ENCODE peak calls at places on chromosomes 1 and 21, in six cellular contexts. One of them, this sample, is unnamed.

GRCh38 chr1:55065649-55066048 is 26.3 kb downstream of the PCSK9 start:
- DNase-seq in ovary: no peak
- DNase-seq in heart left ventricle: no peak
- DNase-seq in transverse colon: no peak
- DNase-seq in uterus: no peak
- DNase-seq in A549: no peak
- DNase-seq in this sample: no peak

GRCh38 chr1:176795929-176796328 is 333.0 kb downstream of the PAPPA2 start:
- DNase-seq in ovary: no peak
- DNase-seq in heart left ventricle: no peak
- DNase-seq in transverse colon: no peak
- DNase-seq in uterus: no peak
- DNase-seq in A549: no peak
- DNase-seq in this sample: peak

GRCh38 chr1:110281363-110282290 is 57.5 kb upstream of the RBM15 start:
- DNase-seq in ovary: no peak
- DNase-seq in heart left ventricle: no peak
- DNase-seq in transverse colon: no peak
- DNase-seq in uterus: no peak
- DNase-seq in A549: no peak
- DNase-seq in this sample: no peak

GRCh38 chr1:84048820-84049219 is 49.9 kb upstream of the TTLL7 start:
- DNase-seq in ovary: no peak
- DNase-seq in heart left ventricle: no peak
- DNase-seq in transverse colon: no peak
- DNase-seq in uterus: no peak
- DNase-seq in A549: no peak
- DNase-seq in this sample: no peak

GRCh38 chr21:43762303-43763128 is 13.6 kb downstream of the CSTB start:
- DNase-seq in ovary: no peak
- DNase-seq in heart left ventricle: no peak
- DNase-seq in transverse colon: no peak
- DNase-seq in uterus: no peak
- DNase-seq in A549: no peak
- DNase-seq in this sample: no peak

GRCh38 chr1:91792393-91793032 is 93.4 kb downstream of the TGFBR3 start:
- DNase-seq in ovary: no peak
- DNase-seq in heart left ventricle: no peak
- DNase-seq in transverse colon: no peak
- DNase-seq in uterus: no peak
- DNase-seq in A549: no peak
- DNase-seq in this sample: peak

GRCh38 chr1:21384620-21385019 is 55.3 kb upstream of the NBPF3 start:
- DNase-seq in ovary: no peak
- DNase-seq in heart left ventricle: no peak
- DNase-seq in transverse colon: no peak
- DNase-seq in uterus: no peak
- DNase-seq in A549: no peak
- DNase-seq in this sample: no peak

GRCh38 chr1:6961905-6962304 is 176.7 kb downstream of the CAMTA1 start:
- DNase-seq in ovary: no peak
- DNase-seq in heart left ventricle: no peak
- DNase-seq in transverse colon: no peak
- DNase-seq in uterus: no peak
- DNase-seq in A549: no peak
- DNase-seq in this sample: no peak

GRCh38 chr1:91026777-91027176 is 4.9 kb upstream of the ZNF644 start:
- DNase-seq in ovary: no peak
- DNase-seq in heart left ventricle: no peak
- DNase-seq in transverse colon: no peak
- DNase-seq in uterus: no peak
- DNase-seq in A549: peak
- DNase-seq in this sample: no peak

GRCh38 chr1:11026903-11027302 is 14.4 kb downstream of the TARDBP start:
- DNase-seq in ovary: no peak
- DNase-seq in heart left ventricle: no peak
- DNase-seq in transverse colon: no peak
- DNase-seq in uterus: no peak
- DNase-seq in A549: no peak
- DNase-seq in this sample: no peak
- TF ChIP-seq POLR2A in ovary: no peak
- TF ChIP-seq POLR2A in heart left ventricle: no peak
- TF ChIP-seq POLR2A in transverse colon: no peak
- TF ChIP-seq POLR2A in uterus: no peak
- TF ChIP-seq POLR2A in A549: no peak
- TF ChIP-seq POLR2A in this sample: no peak

GRCh38 chr1:234611153-234611798 is 1.3 kb upstream of the IRF2BP2 start:
- DNase-seq in ovary: no peak
- DNase-seq in heart left ventricle: no peak
- DNase-seq in transverse colon: no peak
- DNase-seq in uterus: no peak
- DNase-seq in A549: peak
- DNase-seq in this sample: no peak

GRCh38 chr1:234613992-234614584 is 4.1 kb upstream of the IRF2BP2 start:
- DNase-seq in ovary: no peak
- DNase-seq in heart left ventricle: no peak
- DNase-seq in transverse colon: no peak
- DNase-seq in uterus: no peak
- DNase-seq in A549: no peak
- DNase-seq in this sample: no peak

GRCh38 chr1:234611799-234612351 is 1.9 kb upstream of the IRF2BP2 start:
- DNase-seq in ovary: peak
- DNase-seq in heart left ventricle: peak
- DNase-seq in transverse colon: peak
- DNase-seq in uterus: peak
- DNase-seq in A549: peak
- DNase-seq in this sample: peak

GRCh38 chr1:234613128-234613875 is 3.3 kb upstream of the IRF2BP2 start:
- DNase-seq in ovary: no peak
- DNase-seq in heart left ventricle: no peak
- DNase-seq in transverse colon: peak
- DNase-seq in uterus: no peak
- DNase-seq in A549: peak
- DNase-seq in this sample: peak

DNA sequence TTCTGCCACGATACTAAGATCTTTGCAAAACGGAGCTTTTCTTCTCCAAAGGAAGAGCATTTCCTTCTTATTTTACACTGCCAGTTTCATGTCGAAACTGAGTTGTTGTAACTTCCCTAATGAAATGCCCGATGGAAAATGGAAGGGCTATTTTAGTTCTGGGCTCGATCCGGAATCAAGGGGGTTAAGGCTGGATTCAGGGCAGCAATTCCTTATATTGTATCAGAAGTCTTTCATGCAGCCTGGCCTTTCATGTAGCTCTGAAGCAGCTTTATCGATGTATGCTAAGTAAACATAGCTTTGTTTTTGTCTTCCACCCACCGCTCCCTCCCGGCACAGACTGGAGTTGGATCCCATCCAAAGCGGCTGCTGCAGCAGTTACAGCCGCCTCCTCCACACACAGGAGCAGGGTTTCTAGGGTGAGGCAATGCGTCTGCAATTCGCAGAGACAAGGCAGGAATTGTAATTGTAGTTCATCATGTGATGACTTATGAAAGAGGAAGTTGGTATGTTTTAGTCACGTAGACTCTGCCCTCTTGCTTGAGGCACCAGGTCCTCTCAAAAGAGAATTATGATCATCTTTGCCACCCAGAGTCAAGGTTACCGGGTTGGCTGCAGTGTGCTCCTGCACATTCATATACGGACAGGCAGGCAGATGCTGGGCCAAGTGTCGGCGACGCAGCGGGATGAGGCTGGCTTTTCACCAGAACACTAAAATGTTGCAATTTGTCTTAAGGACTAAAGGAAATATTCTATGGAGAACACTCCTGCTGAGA is 2.6 kb upstream of the IRF2BP2 start:
- DNase-seq in ovary: peak
- DNase-seq in heart left ventricle: peak
- DNase-seq in transverse colon: peak
- DNase-seq in uterus: peak
- DNase-seq in A549: peak
- DNase-seq in this sample: peak
- H3K4me3 ChIP-seq in ovary: peak
- H3K4me3 ChIP-seq in heart left ventricle: peak
- H3K4me3 ChIP-seq in transverse colon: peak
- H3K4me3 ChIP-seq in uterus: peak
- H3K4me3 ChIP-seq in A549: peak
- H3K4me3 ChIP-seq in this sample: no peak

GRCh38 chr1:247332215-247332900 is 691 bp upstream of the ZNF496 start:
- DNase-seq in ovary: peak
- DNase-seq in heart left ventricle: peak
- DNase-seq in transverse colon: peak
- DNase-seq in uterus: peak
- DNase-seq in A549: peak
- DNase-seq in this sample: peak
- TF ChIP-seq POLR2A in ovary: no peak
- TF ChIP-seq POLR2A in heart left ventricle: no peak
- TF ChIP-seq POLR2A in transverse colon: no peak
- TF ChIP-seq POLR2A in uterus: no peak
- TF ChIP-seq POLR2A in A549: no peak
- TF ChIP-seq POLR2A in this sample: no peak

DNA sequence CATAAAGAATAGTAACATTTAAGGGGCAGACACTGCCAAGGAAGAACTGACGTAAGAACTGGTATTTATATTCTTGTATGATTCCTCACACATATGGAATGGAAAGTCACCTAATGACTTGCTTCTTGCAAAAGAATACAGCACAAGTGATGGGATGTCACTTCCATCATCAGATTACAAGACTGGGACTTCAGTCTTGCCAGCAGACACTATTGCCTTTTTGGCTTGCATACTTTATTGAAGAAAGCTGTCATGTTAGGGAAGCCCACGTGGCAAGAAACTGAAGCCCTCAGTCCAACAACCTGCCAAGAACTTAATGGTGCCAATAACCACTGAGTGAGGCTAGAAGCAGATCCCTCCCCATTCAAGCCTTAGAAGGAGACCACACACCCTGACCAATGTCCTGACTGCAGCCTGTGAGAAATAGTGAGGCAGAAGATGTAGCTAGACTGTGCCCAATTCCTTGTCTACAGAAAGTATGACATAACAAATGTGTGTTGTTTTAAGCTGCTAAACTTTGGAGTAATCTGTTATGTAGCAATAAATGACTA is 12.0 kb downstream of the EGLN1 start:
- DNase-seq in ovary: no peak
- DNase-seq in heart left ventricle: no peak
- DNase-seq in transverse colon: no peak
- DNase-seq in uterus: no peak
- DNase-seq in A549: no peak
- DNase-seq in this sample: no peak
- H3K4me3 ChIP-seq in ovary: no peak
- H3K4me3 ChIP-seq in heart left ventricle: no peak
- H3K4me3 ChIP-seq in transverse colon: no peak
- H3K4me3 ChIP-seq in uterus: no peak
- H3K4me3 ChIP-seq in A549: no peak
- H3K4me3 ChIP-seq in this sample: no peak

DNA sequence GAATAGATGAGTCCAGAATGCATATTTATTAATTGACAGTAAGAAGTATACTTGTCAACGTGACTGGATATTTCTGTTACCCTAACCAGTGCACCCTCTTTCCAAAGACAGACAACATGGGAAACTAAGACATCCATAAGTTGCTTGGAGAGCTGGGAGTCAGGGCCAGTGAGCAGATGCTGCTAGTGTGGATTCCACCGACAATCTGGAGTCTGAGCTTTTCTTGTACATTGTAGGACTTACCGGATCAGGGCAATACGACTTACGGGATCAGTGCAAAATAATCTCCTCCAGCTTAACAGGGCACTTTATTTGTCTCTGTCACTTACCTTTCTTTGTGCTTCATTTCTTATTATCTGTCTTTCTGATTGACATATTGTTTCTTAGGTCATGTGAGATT is 24.6 kb upstream of the FCRL4 start:
- DNase-seq in ovary: no peak
- DNase-seq in heart left ventricle: no peak
- DNase-seq in transverse colon: no peak
- DNase-seq in uterus: no peak
- DNase-seq in A549: no peak
- DNase-seq in this sample: no peak
- TF ChIP-seq POLR2A in ovary: no peak
- TF ChIP-seq POLR2A in heart left ventricle: no peak
- TF ChIP-seq POLR2A in transverse colon: no peak
- TF ChIP-seq POLR2A in uterus: no peak
- TF ChIP-seq POLR2A in A549: no peak
- TF ChIP-seq POLR2A in this sample: no peak

DNA sequence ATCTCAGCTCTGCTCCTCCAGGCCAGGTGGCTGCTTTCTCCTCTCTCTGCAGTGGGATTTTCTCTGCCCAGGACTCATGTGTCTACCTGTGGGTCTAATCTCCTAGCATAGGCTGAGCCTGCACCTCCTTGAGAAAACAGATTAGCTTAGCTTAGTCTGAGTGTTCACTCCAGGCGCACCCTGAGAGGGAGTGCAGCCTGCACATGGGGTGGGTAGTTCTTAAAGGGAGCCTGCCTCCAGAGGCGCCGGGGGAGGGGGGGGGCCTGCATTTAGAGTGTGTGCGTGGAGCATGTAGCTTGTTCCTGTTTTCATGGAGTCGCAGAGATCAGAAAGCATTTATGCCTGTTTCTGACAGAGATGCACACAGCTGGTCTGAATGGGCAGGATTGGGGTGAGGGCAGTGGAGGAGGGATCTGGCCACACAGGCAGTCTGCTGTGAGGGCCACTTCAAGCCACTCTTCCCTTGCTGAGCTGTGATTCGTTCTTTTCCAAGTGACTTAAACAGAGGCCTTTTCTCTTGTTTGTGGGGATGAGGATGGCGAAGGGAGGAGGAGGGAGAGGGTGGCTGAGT is 45.2 kb downstream of the GALNT2 start:
- DNase-seq in ovary: no peak
- DNase-seq in heart left ventricle: peak
- DNase-seq in transverse colon: no peak
- DNase-seq in uterus: no peak
- DNase-seq in A549: no peak
- DNase-seq in this sample: no peak
- H3K4me3 ChIP-seq in ovary: no peak
- H3K4me3 ChIP-seq in heart left ventricle: no peak
- H3K4me3 ChIP-seq in transverse colon: no peak
- H3K4me3 ChIP-seq in uterus: no peak
- H3K4me3 ChIP-seq in A549: no peak
- H3K4me3 ChIP-seq in this sample: no peak

DNA sequence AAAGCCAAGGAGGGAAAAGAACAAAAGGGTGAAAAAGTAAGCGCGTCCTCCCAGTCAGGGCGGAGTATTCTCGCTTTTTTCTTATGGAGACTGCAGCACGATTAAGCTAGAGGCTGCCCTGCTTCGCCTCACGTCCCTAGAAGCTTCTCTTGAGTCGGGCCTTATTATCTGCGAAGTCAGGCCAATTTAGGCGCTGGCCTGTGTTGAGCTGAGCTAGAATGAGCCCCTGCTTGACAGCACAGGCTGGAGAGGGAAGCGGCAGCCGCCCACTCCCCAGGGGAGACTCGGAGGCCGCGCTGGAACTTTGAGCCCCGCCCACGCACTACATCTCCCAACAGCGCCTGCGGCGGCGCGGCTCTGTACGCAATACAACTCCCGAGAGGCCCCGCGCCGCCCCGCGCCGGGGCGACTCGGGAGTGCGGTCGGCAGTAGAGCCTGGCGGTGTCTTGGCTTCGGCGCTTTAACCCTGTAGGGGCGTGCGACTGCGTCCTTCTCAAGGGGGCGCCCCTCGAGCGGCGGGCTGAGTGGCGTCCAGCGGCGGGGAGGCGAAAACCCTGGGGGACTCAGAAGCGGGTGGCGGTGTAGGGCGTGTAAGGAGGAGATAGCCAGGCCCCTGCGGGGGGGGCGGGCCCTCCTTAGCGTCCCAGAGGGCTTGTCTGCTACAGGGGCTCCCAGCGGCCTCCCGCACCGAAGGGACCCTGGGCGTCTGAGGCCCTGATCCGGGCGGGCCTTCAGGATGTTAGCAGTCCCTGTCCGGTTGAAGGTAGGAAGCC is 888 bp downstream of the ZNF436 start:
- DNase-seq in ovary: peak
- DNase-seq in heart left ventricle: peak
- DNase-seq in transverse colon: peak
- DNase-seq in uterus: peak
- DNase-seq in A549: peak
- DNase-seq in this sample: peak
- TF ChIP-seq POLR2A in ovary: peak
- TF ChIP-seq POLR2A in heart left ventricle: peak
- TF ChIP-seq POLR2A in transverse colon: peak
- TF ChIP-seq POLR2A in uterus: peak
- TF ChIP-seq POLR2A in A549: peak
- TF ChIP-seq POLR2A in this sample: peak